ENCODE peak calls at places on chromosomes 1 and 21, in seven cellular contexts. One of them, this sample, is unnamed.

GRCh38 chr1:31628931-31629582 is 11.6 kb downstream of the HCRTR1 start:
- DNase-seq in breast epithelium: no peak
- DNase-seq in WTC11: no peak
- DNase-seq in activated CD8-positive, alpha-beta T cell treated with anti-CD3 and anti-CD28 coated beads for 36 hours: no peak
- DNase-seq in neural crest cell: no peak
- DNase-seq in uterus: no peak
- DNase-seq in pancreas: no peak
- DNase-seq in this sample: no peak

GRCh38 chr1:9910425-9911178 is 533 bp upstream of the CTNNBIP1 start:
- DNase-seq in breast epithelium: peak; percentile 100
- DNase-seq in WTC11: peak; percentile 100
- DNase-seq in activated CD8-positive, alpha-beta T cell treated with anti-CD3 and anti-CD28 coated beads for 36 hours: peak; percentile 100
- DNase-seq in neural crest cell: peak; percentile 100
- DNase-seq in uterus: peak; percentile 100
- DNase-seq in pancreas: peak; percentile 100
- DNase-seq in this sample: peak; percentile 99

GRCh38 chr1:30285461-30286050 is 437.8 kb downstream of the MATN1 start:
- DNase-seq in breast epithelium: no peak
- DNase-seq in WTC11: no peak
- DNase-seq in activated CD8-positive, alpha-beta T cell treated with anti-CD3 and anti-CD28 coated beads for 36 hours: no peak
- DNase-seq in neural crest cell: no peak
- DNase-seq in uterus: no peak
- DNase-seq in pancreas: no peak
- DNase-seq in this sample: no peak

GRCh38 chr1:147236959-147237791 is 5.3 kb upstream of the CHD1L start:
- DNase-seq in breast epithelium: no peak
- DNase-seq in WTC11: no peak
- DNase-seq in activated CD8-positive, alpha-beta T cell treated with anti-CD3 and anti-CD28 coated beads for 36 hours: no peak
- DNase-seq in neural crest cell: no peak
- DNase-seq in uterus: no peak
- DNase-seq in pancreas: no peak
- DNase-seq in this sample: no peak

GRCh38 chr1:172969611-172970010 is 81.1 kb downstream of the TNFSF18 start:
- DNase-seq in breast epithelium: no peak
- DNase-seq in WTC11: no peak
- DNase-seq in activated CD8-positive, alpha-beta T cell treated with anti-CD3 and anti-CD28 coated beads for 36 hours: no peak
- DNase-seq in neural crest cell: no peak
- DNase-seq in uterus: no peak
- DNase-seq in pancreas: no peak
- DNase-seq in this sample: no peak

GRCh38 chr1:201553496-201554166 is 14.7 kb downstream of the NAV1 start:
- DNase-seq in breast epithelium: no peak
- DNase-seq in WTC11: no peak
- DNase-seq in activated CD8-positive, alpha-beta T cell treated with anti-CD3 and anti-CD28 coated beads for 36 hours: no peak
- DNase-seq in neural crest cell: no peak
- DNase-seq in uterus: no peak
- DNase-seq in pancreas: no peak
- DNase-seq in this sample: no peak

GRCh38 chr1:93506140-93506539 is 58.2 kb downstream of the FNBP1L start:
- DNase-seq in breast epithelium: no peak
- DNase-seq in WTC11: no peak
- DNase-seq in activated CD8-positive, alpha-beta T cell treated with anti-CD3 and anti-CD28 coated beads for 36 hours: no peak
- DNase-seq in neural crest cell: no peak
- DNase-seq in uterus: no peak
- DNase-seq in pancreas: no peak
- DNase-seq in this sample: no peak

GRCh38 chr1:22139817-22140216 is 3.1 kb downstream of the WNT4 start:
- DNase-seq in breast epithelium: no peak
- DNase-seq in WTC11: no peak
- DNase-seq in activated CD8-positive, alpha-beta T cell treated with anti-CD3 and anti-CD28 coated beads for 36 hours: no peak
- DNase-seq in neural crest cell: no peak
- DNase-seq in uterus: no peak
- DNase-seq in pancreas: no peak
- DNase-seq in this sample: no peak

GRCh38 chr1:19033926-19034680 is 77.6 kb upstream of the IFFO2 start:
- DNase-seq in breast epithelium: no peak
- DNase-seq in WTC11: peak; percentile 8
- DNase-seq in activated CD8-positive, alpha-beta T cell treated with anti-CD3 and anti-CD28 coated beads for 36 hours: no peak
- DNase-seq in neural crest cell: no peak
- DNase-seq in uterus: peak; percentile 57
- DNase-seq in pancreas: no peak
- DNase-seq in this sample: no peak

GRCh38 chr1:201648911-201649775 is 110.2 kb downstream of the NAV1 start:
- DNase-seq in breast epithelium: no peak
- DNase-seq in WTC11: peak; percentile 66
- DNase-seq in activated CD8-positive, alpha-beta T cell treated with anti-CD3 and anti-CD28 coated beads for 36 hours: no peak
- DNase-seq in neural crest cell: peak; percentile 30
- DNase-seq in uterus: peak; percentile 54
- DNase-seq in pancreas: peak; percentile 66
- DNase-seq in this sample: no peak

GRCh38 chr1:182430263-182431068 is 19.5 kb upstream of the RGSL1 start:
- DNase-seq in breast epithelium: no peak
- DNase-seq in WTC11: no peak
- DNase-seq in activated CD8-positive, alpha-beta T cell treated with anti-CD3 and anti-CD28 coated beads for 36 hours: peak; percentile 73
- DNase-seq in neural crest cell: no peak
- DNase-seq in uterus: no peak
- DNase-seq in pancreas: no peak
- DNase-seq in this sample: no peak

GRCh38 chr1:82125866-82126265 is 325.1 kb downstream of the ADGRL2 start:
- DNase-seq in breast epithelium: no peak
- DNase-seq in WTC11: no peak
- DNase-seq in activated CD8-positive, alpha-beta T cell treated with anti-CD3 and anti-CD28 coated beads for 36 hours: no peak
- DNase-seq in neural crest cell: no peak
- DNase-seq in uterus: no peak
- DNase-seq in pancreas: no peak
- DNase-seq in this sample: no peak

GRCh38 chr1:191831572-191831971 is 326.7 kb upstream of the RGS18 start:
- DNase-seq in breast epithelium: no peak
- DNase-seq in WTC11: no peak
- DNase-seq in activated CD8-positive, alpha-beta T cell treated with anti-CD3 and anti-CD28 coated beads for 36 hours: no peak
- DNase-seq in neural crest cell: no peak
- DNase-seq in uterus: no peak
- DNase-seq in pancreas: no peak
- DNase-seq in this sample: no peak
- TF ChIP-seq CTCF in breast epithelium: no peak
- TF ChIP-seq CTCF in WTC11: no peak
- TF ChIP-seq CTCF in activated CD8-positive, alpha-beta T cell treated with anti-CD3 and anti-CD28 coated beads for 36 hours: no peak
- TF ChIP-seq CTCF in neural crest cell: no peak
- TF ChIP-seq CTCF in uterus: no peak
- TF ChIP-seq CTCF in pancreas: no peak
- TF ChIP-seq CTCF in this sample: no peak

GRCh38 chr1:47317841-47318240 is 3.9 kb upstream of the STIL start:
- DNase-seq in breast epithelium: no peak
- DNase-seq in WTC11: no peak
- DNase-seq in activated CD8-positive, alpha-beta T cell treated with anti-CD3 and anti-CD28 coated beads for 36 hours: no peak
- DNase-seq in neural crest cell: no peak
- DNase-seq in uterus: no peak
- DNase-seq in pancreas: no peak
- DNase-seq in this sample: no peak

GRCh38 chr1:47309427-47309826 is 4.5 kb downstream of the STIL start:
- DNase-seq in breast epithelium: no peak
- DNase-seq in WTC11: no peak
- DNase-seq in activated CD8-positive, alpha-beta T cell treated with anti-CD3 and anti-CD28 coated beads for 36 hours: no peak
- DNase-seq in neural crest cell: no peak
- DNase-seq in uterus: no peak
- DNase-seq in pancreas: no peak
- DNase-seq in this sample: no peak

GRCh38 chr1:47313915-47314664 is at the start of gene STIL:
- DNase-seq in breast epithelium: peak; percentile 99
- DNase-seq in WTC11: peak; percentile 99
- DNase-seq in activated CD8-positive, alpha-beta T cell treated with anti-CD3 and anti-CD28 coated beads for 36 hours: peak; percentile 99
- DNase-seq in neural crest cell: peak; percentile 96
- DNase-seq in uterus: peak; percentile 98
- DNase-seq in pancreas: peak; percentile 97
- DNase-seq in this sample: peak; percentile 98
- TF ChIP-seq CTCF in breast epithelium: no peak
- TF ChIP-seq CTCF in WTC11: no peak
- TF ChIP-seq CTCF in activated CD8-positive, alpha-beta T cell treated with anti-CD3 and anti-CD28 coated beads for 36 hours: no peak
- TF ChIP-seq CTCF in neural crest cell: no peak
- TF ChIP-seq CTCF in uterus: no peak
- TF ChIP-seq CTCF in pancreas: no peak
- TF ChIP-seq CTCF in this sample: no peak

GRCh38 chr1:8343464-8344001 is 25.6 kb downstream of the SLC45A1 start:
- DNase-seq in breast epithelium: peak; percentile 69
- DNase-seq in WTC11: no peak
- DNase-seq in activated CD8-positive, alpha-beta T cell treated with anti-CD3 and anti-CD28 coated beads for 36 hours: no peak
- DNase-seq in neural crest cell: no peak
- DNase-seq in uterus: peak; percentile 90
- DNase-seq in pancreas: no peak
- DNase-seq in this sample: no peak

GRCh38 chr1:8343044-8343443 is 25.1 kb downstream of the SLC45A1 start:
- DNase-seq in breast epithelium: no peak
- DNase-seq in WTC11: no peak
- DNase-seq in activated CD8-positive, alpha-beta T cell treated with anti-CD3 and anti-CD28 coated beads for 36 hours: no peak
- DNase-seq in neural crest cell: no peak
- DNase-seq in uterus: no peak
- DNase-seq in pancreas: no peak
- DNase-seq in this sample: no peak

GRCh38 chr1:8340456-8340855 is 22.5 kb downstream of the SLC45A1 start:
- DNase-seq in breast epithelium: no peak
- DNase-seq in WTC11: no peak
- DNase-seq in activated CD8-positive, alpha-beta T cell treated with anti-CD3 and anti-CD28 coated beads for 36 hours: no peak
- DNase-seq in neural crest cell: no peak
- DNase-seq in uterus: no peak
- DNase-seq in pancreas: no peak
- DNase-seq in this sample: no peak

GRCh38 chr1:8344893-8345507 is 27.1 kb downstream of the SLC45A1 start:
- DNase-seq in breast epithelium: no peak
- DNase-seq in WTC11: no peak
- DNase-seq in activated CD8-positive, alpha-beta T cell treated with anti-CD3 and anti-CD28 coated beads for 36 hours: no peak
- DNase-seq in neural crest cell: no peak
- DNase-seq in uterus: no peak
- DNase-seq in pancreas: no peak
- DNase-seq in this sample: no peak

DNA sequence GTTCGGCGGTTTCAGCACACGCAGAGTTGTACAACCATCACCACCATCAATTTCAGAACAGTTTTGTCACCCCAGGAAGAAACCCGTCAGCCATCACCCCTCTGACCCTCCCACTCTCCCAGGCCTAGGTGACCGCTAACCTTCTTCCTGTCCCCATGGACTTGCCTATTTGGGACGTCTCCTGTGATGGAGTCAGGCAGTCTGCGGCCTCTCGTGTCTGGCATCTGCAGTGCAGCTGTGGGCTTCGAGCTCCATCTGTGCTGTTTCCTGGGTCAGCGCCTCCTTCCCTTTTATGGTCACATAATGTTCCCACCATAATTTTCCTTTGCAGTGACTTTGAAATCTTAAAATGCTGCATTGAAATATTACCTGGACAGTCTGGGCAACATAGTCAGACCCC is 24.4 kb downstream of the SLC45A1 start:
- DNase-seq in breast epithelium: no peak
- DNase-seq in WTC11: no peak
- DNase-seq in activated CD8-positive, alpha-beta T cell treated with anti-CD3 and anti-CD28 coated beads for 36 hours: no peak
- DNase-seq in neural crest cell: no peak
- DNase-seq in uterus: no peak
- DNase-seq in pancreas: no peak
- DNase-seq in this sample: no peak
- TF ChIP-seq CTCF in breast epithelium: no peak
- TF ChIP-seq CTCF in WTC11: no peak
- TF ChIP-seq CTCF in activated CD8-positive, alpha-beta T cell treated with anti-CD3 and anti-CD28 coated beads for 36 hours: no peak
- TF ChIP-seq CTCF in neural crest cell: no peak
- TF ChIP-seq CTCF in uterus: no peak
- TF ChIP-seq CTCF in pancreas: no peak
- TF ChIP-seq CTCF in this sample: no peak

GRCh38 chr1:179296356-179296755 is 2.8 kb downstream of the SOAT1 start:
- DNase-seq in breast epithelium: no peak
- DNase-seq in WTC11: no peak
- DNase-seq in activated CD8-positive, alpha-beta T cell treated with anti-CD3 and anti-CD28 coated beads for 36 hours: no peak
- DNase-seq in neural crest cell: no peak
- DNase-seq in uterus: no peak
- DNase-seq in pancreas: no peak
- DNase-seq in this sample: no peak

GRCh38 chr1:179298952-179299351 is 5.4 kb downstream of the SOAT1 start:
- DNase-seq in breast epithelium: no peak
- DNase-seq in WTC11: no peak
- DNase-seq in activated CD8-positive, alpha-beta T cell treated with anti-CD3 and anti-CD28 coated beads for 36 hours: peak; percentile 79
- DNase-seq in neural crest cell: no peak
- DNase-seq in uterus: no peak
- DNase-seq in pancreas: no peak
- DNase-seq in this sample: peak; percentile 28

GRCh38 chr1:179296831-179297377 is 3.3 kb downstream of the SOAT1 start:
- DNase-seq in breast epithelium: no peak
- DNase-seq in WTC11: no peak
- DNase-seq in activated CD8-positive, alpha-beta T cell treated with anti-CD3 and anti-CD28 coated beads for 36 hours: no peak
- DNase-seq in neural crest cell: no peak
- DNase-seq in uterus: no peak
- DNase-seq in pancreas: no peak
- DNase-seq in this sample: no peak

GRCh38 chr1:179293340-179294327 is at the start of gene SOAT1:
- DNase-seq in breast epithelium: peak; percentile 83
- DNase-seq in WTC11: peak; percentile 96
- DNase-seq in activated CD8-positive, alpha-beta T cell treated with anti-CD3 and anti-CD28 coated beads for 36 hours: peak; percentile 96
- DNase-seq in neural crest cell: peak; percentile 92
- DNase-seq in uterus: peak; percentile 90
- DNase-seq in pancreas: peak; percentile 98
- DNase-seq in this sample: peak; percentile 95

GRCh38 chr1:179295356-179295755 is 1.8 kb downstream of the SOAT1 start:
- DNase-seq in breast epithelium: no peak
- DNase-seq in WTC11: no peak
- DNase-seq in activated CD8-positive, alpha-beta T cell treated with anti-CD3 and anti-CD28 coated beads for 36 hours: no peak
- DNase-seq in neural crest cell: no peak
- DNase-seq in uterus: no peak
- DNase-seq in pancreas: no peak
- DNase-seq in this sample: peak; percentile 32
- TF ChIP-seq CTCF in breast epithelium: no peak
- TF ChIP-seq CTCF in WTC11: no peak
- TF ChIP-seq CTCF in activated CD8-positive, alpha-beta T cell treated with anti-CD3 and anti-CD28 coated beads for 36 hours: no peak
- TF ChIP-seq CTCF in neural crest cell: no peak
- TF ChIP-seq CTCF in uterus: no peak
- TF ChIP-seq CTCF in pancreas: no peak
- TF ChIP-seq CTCF in this sample: no peak

GRCh38 chr1:14804626-14805025 is 206.1 kb downstream of the KAZN start:
- DNase-seq in breast epithelium: no peak
- DNase-seq in WTC11: peak; percentile 58
- DNase-seq in activated CD8-positive, alpha-beta T cell treated with anti-CD3 and anti-CD28 coated beads for 36 hours: peak; percentile 8
- DNase-seq in neural crest cell: no peak
- DNase-seq in uterus: no peak
- DNase-seq in pancreas: no peak
- DNase-seq in this sample: no peak
- TF ChIP-seq CTCF in breast epithelium: no peak
- TF ChIP-seq CTCF in WTC11: peak; percentile 56
- TF ChIP-seq CTCF in activated CD8-positive, alpha-beta T cell treated with anti-CD3 and anti-CD28 coated beads for 36 hours: no peak
- TF ChIP-seq CTCF in neural crest cell: peak; percentile 47
- TF ChIP-seq CTCF in uterus: no peak
- TF ChIP-seq CTCF in pancreas: no peak
- TF ChIP-seq CTCF in this sample: peak; percentile 8

GRCh38 chr1:230068952-230069684 is 2.1 kb downstream of the GALNT2 start:
- DNase-seq in breast epithelium: no peak
- DNase-seq in WTC11: no peak
- DNase-seq in activated CD8-positive, alpha-beta T cell treated with anti-CD3 and anti-CD28 coated beads for 36 hours: peak; percentile 18
- DNase-seq in neural crest cell: no peak
- DNase-seq in uterus: no peak
- DNase-seq in pancreas: peak; percentile 54
- DNase-seq in this sample: peak; percentile 32
- TF ChIP-seq CTCF in breast epithelium: no peak
- TF ChIP-seq CTCF in WTC11: no peak
- TF ChIP-seq CTCF in activated CD8-positive, alpha-beta T cell treated with anti-CD3 and anti-CD28 coated beads for 36 hours: no peak
- TF ChIP-seq CTCF in neural crest cell: no peak
- TF ChIP-seq CTCF in uterus: no peak
- TF ChIP-seq CTCF in pancreas: no peak
- TF ChIP-seq CTCF in this sample: no peak

GRCh38 chr21:18275740-18276139 is 31.1 kb downstream of the CHODL start:
- DNase-seq in breast epithelium: no peak
- DNase-seq in WTC11: no peak
- DNase-seq in activated CD8-positive, alpha-beta T cell treated with anti-CD3 and anti-CD28 coated beads for 36 hours: no peak
- DNase-seq in neural crest cell: no peak
- DNase-seq in uterus: no peak
- DNase-seq in pancreas: no peak
- DNase-seq in this sample: no peak
- TF ChIP-seq CTCF in breast epithelium: no peak
- TF ChIP-seq CTCF in WTC11: no peak
- TF ChIP-seq CTCF in activated CD8-positive, alpha-beta T cell treated with anti-CD3 and anti-CD28 coated beads for 36 hours: no peak
- TF ChIP-seq CTCF in neural crest cell: no peak
- TF ChIP-seq CTCF in uterus: no peak
- TF ChIP-seq CTCF in pancreas: no peak
- TF ChIP-seq CTCF in this sample: no peak

This sample was measured in GM10248.